ENCODE peak calls at places on chromosomes 11 and 22, in seven cellular contexts. One of them, this sample, is unnamed. For H3K9me3, the result is how much of the 10 kb centered on the place peaks cover.

GRCh38 chr11:64632237-64632636 is 41.2 kb downstream of the SLC22A12 start:
- DNase-seq in transverse colon: no peak
- DNase-seq in right lobe of liver: no peak
- DNase-seq in fibroblast of lung: no peak
- DNase-seq in naive thymus-derived CD4-positive, alpha-beta T cell: no peak
- DNase-seq in GM23248: no peak
- DNase-seq in OCI-LY7: no peak
- DNase-seq in this sample: no peak

GRCh38 chr11:86637976-86638375 is 34.4 kb downstream of the ME3 start:
- DNase-seq in transverse colon: no peak
- DNase-seq in OCI-LY7: no peak
- DNase-seq in GM23248: no peak
- DNase-seq in fibroblast of lung: no peak
- DNase-seq in right lobe of liver: no peak
- DNase-seq in naive thymus-derived CD4-positive, alpha-beta T cell: no peak
- DNase-seq in this sample: no peak

GRCh38 chr22:19884954-19885751 is 30.5 kb upstream of the GNB1L start:
- DNase-seq in fibroblast of lung: no peak
- DNase-seq in right lobe of liver: peak
- DNase-seq in transverse colon: no peak
- DNase-seq in naive thymus-derived CD4-positive, alpha-beta T cell: no peak
- DNase-seq in GM23248: no peak
- DNase-seq in OCI-LY7: no peak
- DNase-seq in this sample: no peak

GRCh38 chr11:70854201-70854600 is 398.2 kb downstream of the SHANK2 start:
- DNase-seq in transverse colon: no peak
- DNase-seq in OCI-LY7: no peak
- DNase-seq in right lobe of liver: no peak
- DNase-seq in fibroblast of lung: no peak
- DNase-seq in naive thymus-derived CD4-positive, alpha-beta T cell: no peak
- DNase-seq in GM23248: no peak
- DNase-seq in this sample: no peak

GRCh38 chr22:31436132-31436531 is 36.7 kb downstream of the DRG1 start:
- DNase-seq in fibroblast of lung: peak
- DNase-seq in GM23248: no peak
- DNase-seq in right lobe of liver: no peak
- DNase-seq in transverse colon: no peak
- DNase-seq in OCI-LY7: no peak
- DNase-seq in naive thymus-derived CD4-positive, alpha-beta T cell: no peak
- DNase-seq in this sample: no peak

GRCh38 chr22:28956506-28956905 is 73.1 kb downstream of the ZNRF3 start:
- DNase-seq in naive thymus-derived CD4-positive, alpha-beta T cell: no peak
- DNase-seq in GM23248: no peak
- DNase-seq in transverse colon: no peak
- DNase-seq in fibroblast of lung: no peak
- DNase-seq in OCI-LY7: peak
- DNase-seq in right lobe of liver: no peak
- DNase-seq in this sample: no peak

GRCh38 chr22:49659924-49660315 is 167.8 kb downstream of the BRD1 start:
- DNase-seq in transverse colon: no peak
- DNase-seq in OCI-LY7: no peak
- DNase-seq in fibroblast of lung: no peak
- DNase-seq in right lobe of liver: no peak
- DNase-seq in GM23248: no peak
- DNase-seq in naive thymus-derived CD4-positive, alpha-beta T cell: no peak
- DNase-seq in this sample: no peak

GRCh38 chr11:70567680-70568503 is 169.6 kb downstream of the CTTN start:
- DNase-seq in fibroblast of lung: peak
- DNase-seq in right lobe of liver: no peak
- DNase-seq in transverse colon: peak
- DNase-seq in naive thymus-derived CD4-positive, alpha-beta T cell: no peak
- DNase-seq in OCI-LY7: no peak
- DNase-seq in GM23248: peak
- DNase-seq in this sample: peak

GRCh38 chr22:28260619-28261018 is 341.6 kb upstream of the PITPNB start:
- DNase-seq in transverse colon: no peak
- DNase-seq in GM23248: no peak
- DNase-seq in OCI-LY7: no peak
- DNase-seq in naive thymus-derived CD4-positive, alpha-beta T cell: no peak
- DNase-seq in fibroblast of lung: no peak
- DNase-seq in right lobe of liver: no peak
- DNase-seq in this sample: no peak

GRCh38 chr22:36465232-36466021 is 16.0 kb downstream of the TXN2 start:
- DNase-seq in GM23248: peak
- DNase-seq in right lobe of liver: peak
- DNase-seq in fibroblast of lung: peak
- DNase-seq in OCI-LY7: no peak
- DNase-seq in transverse colon: peak
- DNase-seq in naive thymus-derived CD4-positive, alpha-beta T cell: no peak
- DNase-seq in this sample: no peak

GRCh38 chr22:25334091-25334490 is 114.7 kb downstream of the CRYBB2 start:
- DNase-seq in transverse colon: peak
- DNase-seq in right lobe of liver: peak
- DNase-seq in GM23248: peak
- DNase-seq in OCI-LY7: peak
- DNase-seq in naive thymus-derived CD4-positive, alpha-beta T cell: no peak
- DNase-seq in fibroblast of lung: peak
- DNase-seq in this sample: peak

GRCh38 chr11:119338318-119338890 is 2.3 kb downstream of the C1QTNF5 start:
- DNase-seq in naive thymus-derived CD4-positive, alpha-beta T cell: peak
- DNase-seq in OCI-LY7: peak
- DNase-seq in fibroblast of lung: no peak
- DNase-seq in transverse colon: peak
- DNase-seq in right lobe of liver: peak
- DNase-seq in GM23248: peak
- DNase-seq in this sample: peak

GRCh38 chr11:81470446-81470845 is 1263.2 kb downstream of the FAM181B start:
- DNase-seq in GM23248: no peak
- DNase-seq in fibroblast of lung: no peak
- DNase-seq in transverse colon: no peak
- DNase-seq in right lobe of liver: peak
- DNase-seq in naive thymus-derived CD4-positive, alpha-beta T cell: no peak
- DNase-seq in OCI-LY7: no peak
- DNase-seq in this sample: no peak

GRCh38 chr22:40044870-40045834 is 50.4 kb downstream of the FAM83F start:
- DNase-seq in fibroblast of lung: peak
- DNase-seq in naive thymus-derived CD4-positive, alpha-beta T cell: peak
- DNase-seq in right lobe of liver: peak
- DNase-seq in transverse colon: peak
- DNase-seq in GM23248: peak
- DNase-seq in OCI-LY7: peak
- DNase-seq in this sample: no peak

GRCh38 chr22:37906364-37907008 is 389 bp downstream of the MICALL1 start:
- DNase-seq in right lobe of liver: no peak
- DNase-seq in OCI-LY7: peak
- DNase-seq in transverse colon: peak
- DNase-seq in fibroblast of lung: no peak
- DNase-seq in naive thymus-derived CD4-positive, alpha-beta T cell: peak
- DNase-seq in GM23248: peak
- DNase-seq in this sample: no peak

GRCh38 chr11:35216962-35217667 is 78.1 kb downstream of the CD44 start:
- DNase-seq in GM23248: peak
- DNase-seq in naive thymus-derived CD4-positive, alpha-beta T cell: peak
- DNase-seq in transverse colon: no peak
- DNase-seq in fibroblast of lung: peak
- DNase-seq in right lobe of liver: no peak
- DNase-seq in OCI-LY7: peak
- DNase-seq in this sample: no peak

GRCh38 chr22:39592104-39593060 is 21.8 kb downstream of the CACNA1I start:
- DNase-seq in fibroblast of lung: peak
- DNase-seq in naive thymus-derived CD4-positive, alpha-beta T cell: no peak
- DNase-seq in transverse colon: no peak
- DNase-seq in GM23248: peak
- DNase-seq in OCI-LY7: no peak
- DNase-seq in right lobe of liver: no peak
- DNase-seq in this sample: no peak

GRCh38 chr11:116343270-116343669 is 429.5 kb downstream of the BUD13 start:
- DNase-seq in OCI-LY7: no peak
- DNase-seq in GM23248: no peak
- DNase-seq in fibroblast of lung: no peak
- DNase-seq in right lobe of liver: no peak
- DNase-seq in naive thymus-derived CD4-positive, alpha-beta T cell: no peak
- DNase-seq in transverse colon: no peak
- DNase-seq in this sample: no peak

GRCh38 chr11:116352881-116353280 is 419.9 kb downstream of the BUD13 start:
- DNase-seq in right lobe of liver: no peak
- DNase-seq in naive thymus-derived CD4-positive, alpha-beta T cell: no peak
- DNase-seq in GM23248: no peak
- DNase-seq in OCI-LY7: no peak
- DNase-seq in transverse colon: no peak
- DNase-seq in fibroblast of lung: no peak
- DNase-seq in this sample: no peak

GRCh38 chr11:116353517-116353916 is 419.3 kb downstream of the BUD13 start:
- DNase-seq in transverse colon: no peak
- DNase-seq in right lobe of liver: no peak
- DNase-seq in GM23248: no peak
- DNase-seq in OCI-LY7: no peak
- DNase-seq in fibroblast of lung: no peak
- DNase-seq in naive thymus-derived CD4-positive, alpha-beta T cell: no peak
- DNase-seq in this sample: no peak

DNA sequence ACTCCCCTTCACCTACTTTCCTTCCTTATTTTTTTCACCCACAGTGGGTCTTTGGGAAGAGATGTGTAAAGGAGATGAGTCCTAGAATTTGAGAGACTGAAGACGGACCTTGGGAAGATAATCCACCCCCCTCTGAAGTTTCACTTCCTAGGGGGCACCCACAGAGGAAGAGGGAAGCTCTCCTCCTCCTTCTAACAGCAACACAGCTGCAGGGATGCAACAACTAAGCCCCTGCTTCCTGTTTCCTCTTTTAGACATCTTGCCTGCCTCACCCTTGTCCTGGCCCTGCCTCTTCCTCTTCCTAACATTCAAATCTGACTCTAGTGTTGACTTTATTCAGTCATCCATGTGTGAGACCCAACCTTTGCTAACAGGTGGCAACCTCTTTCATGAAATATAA is 424.6 kb downstream of the BUD13 start:
- DNase-seq in OCI-LY7: peak
- DNase-seq in naive thymus-derived CD4-positive, alpha-beta T cell: no peak
- DNase-seq in transverse colon: no peak
- DNase-seq in right lobe of liver: no peak
- DNase-seq in GM23248: no peak
- DNase-seq in fibroblast of lung: no peak
- DNase-seq in this sample: no peak
- H3K27ac ChIP-seq in OCI-LY7: no peak
- H3K27ac ChIP-seq in naive thymus-derived CD4-positive, alpha-beta T cell: no peak
- H3K27ac ChIP-seq in transverse colon: no peak
- H3K27ac ChIP-seq in right lobe of liver: no peak
- H3K27ac ChIP-seq in GM23248: no peak
- H3K27ac ChIP-seq in fibroblast of lung: no peak
- H3K27ac ChIP-seq in this sample: no peak

GRCh38 chr11:28142724-28143123 is 34.5 kb downstream of the METTL15 start:
- DNase-seq in transverse colon: no peak
- DNase-seq in fibroblast of lung: no peak
- DNase-seq in right lobe of liver: no peak
- DNase-seq in GM23248: no peak
- DNase-seq in OCI-LY7: no peak
- DNase-seq in naive thymus-derived CD4-positive, alpha-beta T cell: no peak
- DNase-seq in this sample: peak

GRCh38 chr11:28139848-28140415 is 31.7 kb downstream of the METTL15 start:
- DNase-seq in naive thymus-derived CD4-positive, alpha-beta T cell: no peak
- DNase-seq in fibroblast of lung: no peak
- DNase-seq in transverse colon: no peak
- DNase-seq in OCI-LY7: no peak
- DNase-seq in GM23248: no peak
- DNase-seq in right lobe of liver: no peak
- DNase-seq in this sample: no peak

GRCh38 chr11:28144808-28145207 is 36.6 kb downstream of the METTL15 start:
- DNase-seq in GM23248: no peak
- DNase-seq in fibroblast of lung: peak
- DNase-seq in right lobe of liver: no peak
- DNase-seq in OCI-LY7: peak
- DNase-seq in naive thymus-derived CD4-positive, alpha-beta T cell: no peak
- DNase-seq in transverse colon: no peak
- DNase-seq in this sample: peak

GRCh38 chr11:28137832-28138231 is 29.6 kb downstream of the METTL15 start:
- DNase-seq in transverse colon: no peak
- DNase-seq in right lobe of liver: no peak
- DNase-seq in GM23248: no peak
- DNase-seq in naive thymus-derived CD4-positive, alpha-beta T cell: no peak
- DNase-seq in OCI-LY7: no peak
- DNase-seq in fibroblast of lung: no peak
- DNase-seq in this sample: no peak

GRCh38 chr11:28140689-28141455 is 32.7 kb downstream of the METTL15 start:
- DNase-seq in fibroblast of lung: no peak
- DNase-seq in right lobe of liver: no peak
- DNase-seq in transverse colon: no peak
- DNase-seq in naive thymus-derived CD4-positive, alpha-beta T cell: no peak
- DNase-seq in GM23248: no peak
- DNase-seq in OCI-LY7: peak
- DNase-seq in this sample: no peak
- H3K9me3 ChIP-seq in fibroblast of lung: under half
- H3K9me3 ChIP-seq in right lobe of liver: under half
- H3K9me3 ChIP-seq in transverse colon: under half
- H3K9me3 ChIP-seq in naive thymus-derived CD4-positive, alpha-beta T cell: under half
- H3K9me3 ChIP-seq in GM23248: under half
- H3K9me3 ChIP-seq in OCI-LY7: under half
- H3K9me3 ChIP-seq in this sample: under half

GRCh38 chr11:9922806-9923205 is 258.9 kb downstream of the SWAP70 start:
- DNase-seq in OCI-LY7: no peak
- DNase-seq in naive thymus-derived CD4-positive, alpha-beta T cell: no peak
- DNase-seq in right lobe of liver: no peak
- DNase-seq in transverse colon: no peak
- DNase-seq in GM23248: no peak
- DNase-seq in fibroblast of lung: no peak
- DNase-seq in this sample: peak

GRCh38 chr11:9927670-9928069 is 263.8 kb downstream of the SWAP70 start:
- DNase-seq in right lobe of liver: no peak
- DNase-seq in GM23248: no peak
- DNase-seq in naive thymus-derived CD4-positive, alpha-beta T cell: no peak
- DNase-seq in OCI-LY7: no peak
- DNase-seq in fibroblast of lung: no peak
- DNase-seq in transverse colon: no peak
- DNase-seq in this sample: no peak

GRCh38 chr11:9923280-9923679 is 259.4 kb downstream of the SWAP70 start:
- DNase-seq in OCI-LY7: no peak
- DNase-seq in right lobe of liver: no peak
- DNase-seq in transverse colon: no peak
- DNase-seq in naive thymus-derived CD4-positive, alpha-beta T cell: no peak
- DNase-seq in GM23248: no peak
- DNase-seq in fibroblast of lung: no peak
- DNase-seq in this sample: no peak
- H3K4me3 ChIP-seq in OCI-LY7: no peak
- H3K4me3 ChIP-seq in right lobe of liver: no peak
- H3K4me3 ChIP-seq in transverse colon: no peak
- H3K4me3 ChIP-seq in naive thymus-derived CD4-positive, alpha-beta T cell: no peak
- H3K4me3 ChIP-seq in GM23248: no peak
- H3K4me3 ChIP-seq in fibroblast of lung: no peak
- H3K4me3 ChIP-seq in this sample: no peak

GRCh38 chr11:100936781-100937180 is 192.8 kb downstream of the PGR start:
- DNase-seq in transverse colon: no peak
- DNase-seq in GM23248: no peak
- DNase-seq in right lobe of liver: no peak
- DNase-seq in fibroblast of lung: no peak
- DNase-seq in OCI-LY7: no peak
- DNase-seq in naive thymus-derived CD4-positive, alpha-beta T cell: no peak
- DNase-seq in this sample: peak

GRCh38 chr11:100941033-100941432 is 188.6 kb downstream of the PGR start:
- DNase-seq in OCI-LY7: no peak
- DNase-seq in fibroblast of lung: no peak
- DNase-seq in right lobe of liver: no peak
- DNase-seq in naive thymus-derived CD4-positive, alpha-beta T cell: no peak
- DNase-seq in GM23248: no peak
- DNase-seq in transverse colon: no peak
- DNase-seq in this sample: no peak

GRCh38 chr11:100939581-100939980 is 190.0 kb downstream of the PGR start:
- DNase-seq in right lobe of liver: no peak
- DNase-seq in fibroblast of lung: peak
- DNase-seq in OCI-LY7: no peak
- DNase-seq in transverse colon: no peak
- DNase-seq in GM23248: no peak
- DNase-seq in naive thymus-derived CD4-positive, alpha-beta T cell: no peak
- DNase-seq in this sample: peak

GRCh38 chr11:100942016-100942415 is 187.6 kb downstream of the PGR start:
- DNase-seq in naive thymus-derived CD4-positive, alpha-beta T cell: no peak
- DNase-seq in GM23248: peak
- DNase-seq in OCI-LY7: no peak
- DNase-seq in fibroblast of lung: peak
- DNase-seq in right lobe of liver: no peak
- DNase-seq in transverse colon: peak
- DNase-seq in this sample: peak
- H3K27ac ChIP-seq in naive thymus-derived CD4-positive, alpha-beta T cell: no peak
- H3K27ac ChIP-seq in GM23248: no peak
- H3K27ac ChIP-seq in OCI-LY7: no peak
- H3K27ac ChIP-seq in fibroblast of lung: no peak
- H3K27ac ChIP-seq in right lobe of liver: no peak
- H3K27ac ChIP-seq in transverse colon: no peak
- H3K27ac ChIP-seq in this sample: peak